ENCODE peak calls at places on chromosomes 7 and 10, in five cellular contexts. T, Z, H, U and F are unnamed samples.

GRCh38 chr10:73848821-73849489 is 25.4 kb downstream of the CAMK2G start:
- DNase-seq in Z (peak), T (peak), H (peak), U (peak), F (peak)

GRCh38 chr10:44513592-44513991 is 128.7 kb upstream of the CXCL12 start:
- DNase-seq in U (peak), Z (peak), H (peak), T (no peak), F (peak)

GRCh38 chr7:772861-773621 is 46.0 kb upstream of the PRKAR1B start:
- DNase-seq in Z (no peak), T (no peak), U (no peak), H (no peak), F (no peak)

GRCh38 chr7:50330254-50330653 is 25.7 kb downstream of the IKZF1 start:
- DNase-seq in Z (no peak), U (no peak), H (no peak), T (no peak), F (no peak)

GRCh38 chr7:48250441-48250951 is 79.2 kb downstream of the ABCA13 start:
- DNase-seq in H (no peak), T (no peak), U (peak), Z (peak), F (peak)

GRCh38 chr10:3766046-3766761 is 18.8 kb downstream of the KLF6 start:
- DNase-seq in Z (no peak), T (no peak), U (no peak), H (no peak), F (no peak)

GRCh38 chr10:91604936-91605534 is 27.8 kb downstream of the PPP1R3C start:
- DNase-seq in U (peak), Z (peak), T (no peak), H (peak), F (no peak)

GRCh38 chr10:122276611-122277205 is 5.6 kb downstream of the BTBD16 start:
- DNase-seq in Z (peak), U (peak), T (no peak), H (no peak), F (peak)

GRCh38 chr10:43001427-43001795 is 75.5 kb upstream of the RET start:
- DNase-seq in U (no peak), H (no peak), Z (no peak), T (no peak), F (no peak)

GRCh38 chr7:157253850-157254249 is 83.0 kb upstream of the DNAJB6 start:
- DNase-seq in Z (no peak), U (no peak), T (no peak), H (no peak), F (no peak)

GRCh38 chr7:158550886-158551452 is 36.7 kb downstream of the PTPRN2 start:
- DNase-seq in U (no peak), Z (no peak), H (no peak), T (no peak), F (no peak)

GRCh38 chr7:91239171-91239604 is 25.0 kb upstream of the FZD1 start:
- DNase-seq in T (no peak), H (peak), Z (peak), U (peak), F (peak)

GRCh38 chr10:13201132-13201531 is 33.0 kb downstream of the UCMA start:
- DNase-seq in H (peak), Z (peak), U (peak), T (no peak), F (peak)

GRCh38 chr10:11403116-11403515 is 208.3 kb downstream of the USP6NL start:
- DNase-seq in H (no peak), Z (no peak), T (peak), U (no peak), F (no peak)

GRCh38 chr7:41203542-41203941 is 499.3 kb downstream of the INHBA start:
- DNase-seq in U (no peak), Z (no peak), H (no peak), T (no peak), F (no peak)

GRCh38 chr7:133668296-133669060 is 415.6 kb downstream of the EXOC4 start:
- DNase-seq in U (no peak), T (no peak), Z (peak), H (no peak), F (no peak)

GRCh38 chr7:134468054-134468453 is 9.2 kb upstream of the AKR1B1 start:
- DNase-seq in H (no peak), Z (no peak), U (no peak), T (no peak), F (no peak)

GRCh38 chr10:72013202-72013945 is 49.2 kb downstream of the CHST3 start:
- DNase-seq in H (no peak), Z (no peak), U (no peak), T (no peak), F (no peak)

GRCh38 chr10:43202657-43203490 is 64.0 kb downstream of the RASGEF1A start:
- DNase-seq in Z (no peak), H (no peak), U (no peak), T (peak), F (peak)

GRCh38 chr7:36723951-36724664 is at the start of gene AOAH:
- DNase-seq in H (no peak), T (peak), Z (no peak), U (no peak), F (no peak)

GRCh38 chr7:26864309-26865093 is at the start of gene SKAP2:
- DNase-seq in H (peak), Z (peak), T (peak), U (peak), F (peak)

GRCh38 chr7:46544396-46545008 is 623.4 kb upstream of the IGFBP3 start:
- DNase-seq in Z (peak), H (peak), T (no peak), U (peak), F (peak)

GRCh38 chr7:78792624-78793023 is 660.8 kb downstream of the MAGI2 start:
- DNase-seq in U (no peak), H (no peak), Z (no peak), T (no peak), F (no peak)

GRCh38 chr10:110215751-110216150 is 8.3 kb downstream of the MXI1 start:
- DNase-seq in Z (no peak), U (no peak), T (no peak), H (no peak), F (no peak)

GRCh38 chr7:74093671-74094223 is 10.1 kb downstream of the LIMK1 start:
- DNase-seq in T (no peak), H (no peak), Z (no peak), U (peak), F (no peak)

GRCh38 chr10:52674474-52674873 is 98.1 kb downstream of the MBL2 start:
- DNase-seq in H (no peak), U (no peak), T (no peak), Z (no peak), F (no peak)

GRCh38 chr7:151833691-151834090 is 43.2 kb downstream of the PRKAG2 start:
- DNase-seq in T (no peak), U (no peak), Z (no peak), H (no peak), F (no peak)

GRCh38 chr7:19178595-19178994 is 33.4 kb upstream of the FERD3L start:
- DNase-seq in T (no peak), H (no peak), U (no peak), Z (no peak), F (no peak)

GRCh38 chr10:47319798-47320197 is 2.5 kb upstream of the GDF2 start:
- DNase-seq in H (no peak), Z (no peak), T (no peak), U (no peak), F (no peak)

GRCh38 chr10:127905623-127906261 is 1.2 kb upstream of the PTPRE start:
- DNase-seq in H (no peak), U (no peak), Z (no peak), T (no peak), F (no peak)

GRCh38 chr10:373015-373414 is 237.8 kb downstream of the ZMYND11 start:
- DNase-seq in T (no peak), H (peak), U (peak), Z (peak), F (peak)

GRCh38 chr10:128908109-128908898 is 558.7 kb upstream of the MGMT start:
- DNase-seq in Z (no peak), T (no peak), H (no peak), U (no peak), F (no peak)

GRCh38 chr10:14184841-14185500 is 145.8 kb downstream of the FRMD4A start:
- DNase-seq in H (no peak), T (no peak), Z (no peak), U (peak), F (no peak)

GRCh38 chr7:104967088-104967487 is 46.9 kb upstream of the KMT2E start:
- DNase-seq in Z (peak), U (no peak), H (no peak), T (no peak), F (no peak)

GRCh38 chr7:101363734-101364374 is 1.2 kb downstream of the COL26A1 start:
- DNase-seq in H (peak), U (peak), T (peak), Z (peak), F (peak)

GRCh38 chr7:114631249-114631822 is 216.7 kb downstream of the FOXP2 start:
- DNase-seq in H (no peak), Z (no peak), T (no peak), U (no peak), F (no peak)

GRCh38 chr7:65840446-65840845 is 32.4 kb upstream of the VKORC1L1 start:
- DNase-seq in Z (no peak), T (no peak), H (peak), U (no peak), F (no peak)

GRCh38 chr10:103241262-103242011 is 4.2 kb upstream of the RPEL1 start:
- DNase-seq in U (peak), H (peak), T (no peak), Z (peak), F (peak)

GRCh38 chr7:25124485-25125136 is 449 bp downstream of the CYCS start:
- DNase-seq in H (no peak), U (no peak), Z (peak), T (no peak), F (peak)